ENCODE peak calls at places on chromosome 4, in four cellular contexts. One of them, this sample, is unnamed.
A peak's percentile ranks its signal among the peaks of the same experiment; 100 is the strongest.

GRCh38 chr4:183362916-183363542 is 40.8 kb upstream of the CLDN24 start:
- DNase-seq in naive thymus-derived CD4-positive, alpha-beta T cell: no peak
- DNase-seq in neuronal stem cell: no peak
- DNase-seq in tibial nerve: no peak
- DNase-seq in this sample: no peak

GRCh38 chr4:174534461-174534860 is 12.2 kb upstream of the HPGD start:
- DNase-seq in naive thymus-derived CD4-positive, alpha-beta T cell: no peak
- DNase-seq in neuronal stem cell: no peak
- DNase-seq in tibial nerve: no peak
- DNase-seq in this sample: no peak

GRCh38 chr4:126081336-126081735 is 766.6 kb downstream of the FAT4 start:
- DNase-seq in naive thymus-derived CD4-positive, alpha-beta T cell: no peak
- DNase-seq in neuronal stem cell: no peak
- DNase-seq in tibial nerve: no peak
- DNase-seq in this sample: no peak

GRCh38 chr4:110621839-110622751 is 782 bp downstream of the PITX2 start:
- DNase-seq in naive thymus-derived CD4-positive, alpha-beta T cell: no peak
- DNase-seq in neuronal stem cell: peak; percentile 35
- DNase-seq in tibial nerve: no peak
- DNase-seq in this sample: no peak

GRCh38 chr4:174451897-174452296 is 70.4 kb downstream of the HPGD start:
- DNase-seq in naive thymus-derived CD4-positive, alpha-beta T cell: no peak
- DNase-seq in neuronal stem cell: no peak
- DNase-seq in tibial nerve: no peak
- DNase-seq in this sample: no peak

GRCh38 chr4:7741946-7742806 is 197.5 kb downstream of the AFAP1 start:
- DNase-seq in naive thymus-derived CD4-positive, alpha-beta T cell: no peak
- DNase-seq in neuronal stem cell: no peak
- DNase-seq in tibial nerve: no peak
- DNase-seq in this sample: no peak

GRCh38 chr4:3283916-3284315 is 8.9 kb upstream of the RGS12 start:
- DNase-seq in naive thymus-derived CD4-positive, alpha-beta T cell: no peak
- DNase-seq in neuronal stem cell: no peak
- DNase-seq in tibial nerve: no peak
- DNase-seq in this sample: no peak

GRCh38 chr4:123017636-123018390 is 95.4 kb upstream of the NUDT6 start:
- DNase-seq in naive thymus-derived CD4-positive, alpha-beta T cell: no peak
- DNase-seq in neuronal stem cell: no peak
- DNase-seq in tibial nerve: no peak
- DNase-seq in this sample: no peak

GRCh38 chr4:6221851-6222760 is 21.8 kb upstream of the JAKMIP1 start:
- DNase-seq in naive thymus-derived CD4-positive, alpha-beta T cell: no peak
- DNase-seq in neuronal stem cell: peak; percentile 77
- DNase-seq in tibial nerve: no peak
- DNase-seq in this sample: peak; percentile 37

GRCh38 chr4:158873795-158874359 is 105.1 kb downstream of the FNIP2 start:
- DNase-seq in naive thymus-derived CD4-positive, alpha-beta T cell: no peak
- DNase-seq in neuronal stem cell: no peak
- DNase-seq in tibial nerve: no peak
- DNase-seq in this sample: no peak

GRCh38 chr4:110682311-110682710 is 59.4 kb upstream of the PITX2 start:
- DNase-seq in naive thymus-derived CD4-positive, alpha-beta T cell: no peak
- DNase-seq in neuronal stem cell: no peak
- DNase-seq in tibial nerve: no peak
- DNase-seq in this sample: no peak

GRCh38 chr4:128521634-128522253 is 234.1 kb upstream of the PGRMC2 start:
- DNase-seq in naive thymus-derived CD4-positive, alpha-beta T cell: no peak
- DNase-seq in neuronal stem cell: no peak
- DNase-seq in tibial nerve: no peak
- DNase-seq in this sample: no peak

GRCh38 chr4:31998807-31999206 is 1278.6 kb downstream of the PCDH7 start:
- DNase-seq in naive thymus-derived CD4-positive, alpha-beta T cell: no peak
- DNase-seq in neuronal stem cell: no peak
- DNase-seq in tibial nerve: no peak
- DNase-seq in this sample: no peak

GRCh38 chr4:8908206-8908893 is 36.7 kb upstream of the HMX1 start:
- DNase-seq in naive thymus-derived CD4-positive, alpha-beta T cell: peak; percentile 17
- DNase-seq in neuronal stem cell: no peak
- DNase-seq in tibial nerve: peak; percentile 4
- DNase-seq in this sample: no peak

GRCh38 chr4:55312491-55313101 is 33.4 kb upstream of the SRD5A3 start:
- DNase-seq in naive thymus-derived CD4-positive, alpha-beta T cell: no peak
- DNase-seq in neuronal stem cell: no peak
- DNase-seq in tibial nerve: no peak
- DNase-seq in this sample: no peak

GRCh38 chr4:87120411-87121162 is 99.8 kb downstream of the KLHL8 start:
- DNase-seq in naive thymus-derived CD4-positive, alpha-beta T cell: no peak
- DNase-seq in neuronal stem cell: no peak
- DNase-seq in tibial nerve: peak; percentile 47
- DNase-seq in this sample: peak; percentile 40

GRCh38 chr4:142121951-142122350 is 485.6 kb downstream of the IL15 start:
- DNase-seq in naive thymus-derived CD4-positive, alpha-beta T cell: no peak
- DNase-seq in neuronal stem cell: no peak
- DNase-seq in tibial nerve: no peak
- DNase-seq in this sample: no peak

GRCh38 chr4:20288846-20289512 is 37.3 kb downstream of the SLIT2 start:
- DNase-seq in naive thymus-derived CD4-positive, alpha-beta T cell: no peak
- DNase-seq in neuronal stem cell: no peak
- DNase-seq in tibial nerve: no peak
- DNase-seq in this sample: no peak

GRCh38 chr4:147285751-147286150 is 195.1 kb upstream of the EDNRA start:
- DNase-seq in naive thymus-derived CD4-positive, alpha-beta T cell: no peak
- DNase-seq in neuronal stem cell: no peak
- DNase-seq in tibial nerve: no peak
- DNase-seq in this sample: no peak

GRCh38 chr4:173014113-173014558 is 154.5 kb upstream of the GALNT7 start:
- DNase-seq in naive thymus-derived CD4-positive, alpha-beta T cell: no peak
- DNase-seq in neuronal stem cell: peak; percentile 54
- DNase-seq in tibial nerve: no peak
- DNase-seq in this sample: peak; percentile 13

GRCh38 chr4:3256230-3257124 is 7.5 kb downstream of the MSANTD1 start:
- DNase-seq in naive thymus-derived CD4-positive, alpha-beta T cell: no peak
- DNase-seq in neuronal stem cell: no peak
- DNase-seq in tibial nerve: peak; percentile 5
- DNase-seq in this sample: no peak

GRCh38 chr4:105291920-105292319 is 145.2 kb downstream of the TET2 start:
- DNase-seq in naive thymus-derived CD4-positive, alpha-beta T cell: no peak
- DNase-seq in neuronal stem cell: no peak
- DNase-seq in tibial nerve: no peak
- DNase-seq in this sample: no peak

GRCh38 chr4:153205028-153205648 is 895 bp downstream of the TRIM2 start:
- DNase-seq in naive thymus-derived CD4-positive, alpha-beta T cell: no peak
- DNase-seq in neuronal stem cell: no peak
- DNase-seq in tibial nerve: no peak
- DNase-seq in this sample: no peak

GRCh38 chr4:111016416-111016815 is 393.5 kb upstream of the PITX2 start:
- DNase-seq in naive thymus-derived CD4-positive, alpha-beta T cell: no peak
- DNase-seq in neuronal stem cell: peak; percentile 15
- DNase-seq in tibial nerve: no peak
- DNase-seq in this sample: no peak

GRCh38 chr4:123994917-123995316 is 598.3 kb downstream of the SPRY1 start:
- DNase-seq in naive thymus-derived CD4-positive, alpha-beta T cell: no peak
- DNase-seq in neuronal stem cell: no peak
- DNase-seq in tibial nerve: no peak
- DNase-seq in this sample: no peak

GRCh38 chr4:169295822-169296221 is 25.1 kb upstream of the SH3RF1 start:
- DNase-seq in naive thymus-derived CD4-positive, alpha-beta T cell: no peak
- DNase-seq in neuronal stem cell: no peak
- DNase-seq in tibial nerve: no peak
- DNase-seq in this sample: no peak

GRCh38 chr4:65670331-65671031 is at the start of gene EPHA5:
- DNase-seq in naive thymus-derived CD4-positive, alpha-beta T cell: no peak
- DNase-seq in neuronal stem cell: peak; percentile 70
- DNase-seq in tibial nerve: peak; percentile 39
- DNase-seq in this sample: peak; percentile 22
- H3K4me3 ChIP-seq in naive thymus-derived CD4-positive, alpha-beta T cell: no peak within 1 kb of the TSS
- H3K4me3 ChIP-seq in neuronal stem cell: peak within 1 kb of the TSS; percentile 50
- H3K4me3 ChIP-seq in tibial nerve: peak within 1 kb of the TSS; percentile 65
- H3K4me3 ChIP-seq in this sample: peak within 1 kb of the TSS; percentile 18

DNA sequence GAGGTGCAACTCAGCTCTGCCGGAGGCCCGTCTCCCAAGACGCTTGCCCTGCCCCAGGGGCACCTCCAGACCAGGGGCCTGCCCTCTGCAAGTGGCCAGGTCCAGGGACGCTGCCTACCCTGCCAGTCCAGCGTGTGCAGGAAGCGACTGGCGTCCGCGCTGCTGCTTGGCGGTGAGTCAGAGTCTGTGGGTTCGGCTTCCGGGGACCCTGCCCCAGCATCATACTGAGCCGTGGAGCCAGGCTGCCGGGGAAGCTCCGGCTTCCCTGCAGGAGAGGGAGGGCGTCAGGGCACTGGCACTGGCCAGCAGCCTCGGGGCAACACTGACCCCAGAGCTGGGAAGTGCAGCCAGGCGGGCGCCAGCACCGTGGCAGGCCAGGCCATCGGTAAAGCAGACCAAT is 42.5 kb upstream of the CPLX1 start:
- DNase-seq in naive thymus-derived CD4-positive, alpha-beta T cell: no peak
- DNase-seq in neuronal stem cell: no peak
- DNase-seq in tibial nerve: no peak
- DNase-seq in this sample: no peak
- H3K36me3 ChIP-seq in naive thymus-derived CD4-positive, alpha-beta T cell: no peaks in the 10 kb centered on the region
- H3K36me3 ChIP-seq in neuronal stem cell: peaks cover 33% of the 10 kb centered on the region
- H3K36me3 ChIP-seq in tibial nerve: peaks cover 95% of the 10 kb centered on the region
- H3K36me3 ChIP-seq in this sample: peaks cover 88% of the 10 kb centered on the region

DNA sequence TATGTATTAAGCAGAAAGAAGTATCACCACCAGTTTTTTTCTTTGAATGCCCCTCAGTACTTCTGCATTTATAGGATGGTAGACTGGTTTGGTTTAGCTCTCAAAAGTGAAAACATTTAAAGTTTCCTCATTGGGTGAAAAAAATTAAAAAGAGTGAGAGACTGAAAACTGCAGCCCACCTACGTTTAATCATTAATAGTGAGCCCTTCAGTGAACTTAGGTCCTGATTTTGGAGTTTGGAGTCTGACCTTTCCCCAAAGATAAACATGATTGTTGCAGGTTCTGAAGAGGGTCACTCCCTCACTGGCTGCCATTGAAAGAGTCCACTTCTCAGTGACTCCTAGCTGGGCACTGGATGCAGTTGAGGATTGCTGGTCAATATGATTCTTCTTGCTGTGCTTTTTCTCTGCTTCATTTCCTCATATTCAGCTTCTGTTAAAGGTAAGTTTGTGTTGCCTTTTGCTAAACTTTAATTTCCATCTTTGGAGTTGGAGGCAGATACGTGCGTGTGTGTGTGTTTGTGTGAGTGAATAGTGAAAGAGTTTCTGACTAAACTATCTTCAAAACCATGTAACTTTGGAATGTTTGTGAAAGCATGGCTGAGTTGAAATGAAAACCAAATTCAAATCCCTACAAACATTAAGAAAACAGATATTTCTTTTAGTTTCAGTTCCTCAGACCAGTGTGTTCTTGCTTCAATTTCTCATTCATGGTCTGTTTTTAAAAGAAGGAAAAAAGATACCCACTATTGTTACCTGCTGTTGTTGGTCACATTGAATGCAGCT is at the start of gene MTTP:
- DNase-seq in naive thymus-derived CD4-positive, alpha-beta T cell: no peak
- DNase-seq in neuronal stem cell: no peak
- DNase-seq in tibial nerve: no peak
- DNase-seq in this sample: no peak
- H3K4me3 ChIP-seq in naive thymus-derived CD4-positive, alpha-beta T cell: no peak within 1 kb of the TSS
- H3K4me3 ChIP-seq in neuronal stem cell: peak within 1 kb of the TSS; percentile 42
- H3K4me3 ChIP-seq in tibial nerve: no peak within 1 kb of the TSS
- H3K4me3 ChIP-seq in this sample: no peak within 1 kb of the TSS

GRCh38 chr4:138222041-138222440 is 20.1 kb downstream of the SLC7A11 start:
- DNase-seq in naive thymus-derived CD4-positive, alpha-beta T cell: no peak
- DNase-seq in neuronal stem cell: no peak
- DNase-seq in tibial nerve: no peak
- DNase-seq in this sample: no peak
- H3K36me3 ChIP-seq in naive thymus-derived CD4-positive, alpha-beta T cell: no peaks in the 10 kb centered on the region
- H3K36me3 ChIP-seq in neuronal stem cell: peaks cover 2% of the 10 kb centered on the region
- H3K36me3 ChIP-seq in tibial nerve: no peaks in the 10 kb centered on the region
- H3K36me3 ChIP-seq in this sample: no peaks in the 10 kb centered on the region

DNA sequence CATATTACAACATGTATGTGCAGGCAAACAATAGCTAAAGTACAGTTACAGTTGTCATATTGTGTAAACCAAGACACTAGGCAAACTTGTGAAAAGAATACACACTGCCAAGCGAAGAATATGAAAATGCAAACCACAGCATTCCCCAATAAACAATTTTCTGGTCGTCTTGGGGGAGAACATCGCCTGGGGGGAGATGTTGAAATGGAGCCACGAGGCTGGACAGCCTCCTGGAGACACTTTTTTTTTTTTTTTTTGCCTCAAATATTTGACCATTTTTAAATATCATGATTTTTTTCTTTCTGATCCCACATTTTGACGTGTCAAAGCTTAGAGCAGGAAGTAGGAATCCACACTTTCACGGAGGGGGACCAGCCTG is 51.7 kb upstream of the PDLIM3 start:
- DNase-seq in naive thymus-derived CD4-positive, alpha-beta T cell: no peak
- DNase-seq in neuronal stem cell: no peak
- DNase-seq in tibial nerve: no peak
- DNase-seq in this sample: no peak
- H3K4me3 ChIP-seq in naive thymus-derived CD4-positive, alpha-beta T cell: peak overlapping the region; percentile 2
- H3K4me3 ChIP-seq in neuronal stem cell: no peak overlapping the region
- H3K4me3 ChIP-seq in tibial nerve: no peak overlapping the region
- H3K4me3 ChIP-seq in this sample: no peak overlapping the region

GRCh38 chr4:139509727-139510410 is 46.1 kb downstream of the SETD7 start:
- DNase-seq in naive thymus-derived CD4-positive, alpha-beta T cell: no peak
- DNase-seq in neuronal stem cell: no peak
- DNase-seq in tibial nerve: no peak
- DNase-seq in this sample: peak; percentile 31
- H3K36me3 ChIP-seq in naive thymus-derived CD4-positive, alpha-beta T cell: no peaks in the 10 kb centered on the region
- H3K36me3 ChIP-seq in neuronal stem cell: peaks cover 5% of the 10 kb centered on the region
- H3K36me3 ChIP-seq in tibial nerve: peaks cover 87% of the 10 kb centered on the region
- H3K36me3 ChIP-seq in this sample: peaks cover 100% of the 10 kb centered on the region

GRCh38 chr4:119151161-119151560 is 15.5 kb downstream of the MYOZ2 start:
- DNase-seq in naive thymus-derived CD4-positive, alpha-beta T cell: no peak
- DNase-seq in neuronal stem cell: no peak
- DNase-seq in tibial nerve: no peak
- DNase-seq in this sample: no peak
- H3K4me3 ChIP-seq in naive thymus-derived CD4-positive, alpha-beta T cell: no peak overlapping the region
- H3K4me3 ChIP-seq in neuronal stem cell: no peak overlapping the region
- H3K4me3 ChIP-seq in tibial nerve: no peak overlapping the region
- H3K4me3 ChIP-seq in this sample: no peak overlapping the region